ENCODE peak calls at places on chromosomes 7 and 10, in seven cellular contexts. G, Q, N, L, I, M and P are unnamed samples.
A peak's percentile ranks its signal among the peaks of the same experiment; 100 is the strongest.

GRCh38 chr7:143811-144453 is 48.4 kb upstream of the FAM20C start:
- DNase-seq in G (no peak), Q (no peak), N (no peak), L (peak; percentile 75), I (no peak), M (no peak), P (no peak)

GRCh38 chr10:110399163-110400094 is 94.7 kb upstream of the SMNDC1 start:
- DNase-seq in G (peak; percentile 99), Q (no peak), N (no peak), L (no peak), I (no peak), M (no peak), P (no peak)

GRCh38 chr7:503575-504111 is 16.0 kb downstream of the PDGFA start:
- DNase-seq in G (no peak), Q (no peak), N (no peak), L (no peak), I (no peak), M (no peak), P (no peak)

GRCh38 chr10:132294196-132294520 is 13.6 kb downstream of the STK32C start:
- DNase-seq in G (no peak), Q (no peak), N (no peak), L (no peak), I (no peak), M (no peak), P (no peak)

GRCh38 chr7:75623390-75624133 is 115.2 kb downstream of the HIP1 start:
- DNase-seq in G (peak; percentile 21), Q (no peak), N (no peak), L (no peak), I (no peak), M (no peak), P (peak; percentile 52)

GRCh38 chr7:120395526-120396019 is 122.6 kb downstream of the KCND2 start:
- DNase-seq in G (no peak), Q (no peak), N (no peak), L (peak; percentile 2), I (no peak), M (no peak), P (no peak)

GRCh38 chr10:92309273-92309672 is 18.3 kb downstream of the MARCHF5 start:
- DNase-seq in G (no peak), Q (no peak), N (no peak), L (no peak), I (no peak), M (no peak), P (no peak)

GRCh38 chr7:41755100-41755499 is 52.2 kb upstream of the INHBA start:
- DNase-seq in G (no peak), Q (no peak), N (no peak), L (no peak), I (no peak), M (no peak), P (no peak)

GRCh38 chr7:39357648-39358047 is 208.6 kb upstream of the YAE1 start:
- DNase-seq in G (no peak), Q (no peak), N (peak; percentile 48), L (no peak), I (no peak), M (peak; percentile 21), P (peak; percentile 28)

GRCh38 chr10:131398166-131398565 is 86.6 kb upstream of the TCERG1L start:
- DNase-seq in G (no peak), Q (no peak), N (no peak), L (no peak), I (no peak), M (no peak), P (no peak)

GRCh38 chr7:75048435-75049379 is 24.9 kb downstream of the RCC1L start:
- DNase-seq in G (peak; percentile 32), Q (no peak), N (no peak), L (no peak), I (no peak), M (no peak), P (no peak)

GRCh38 chr10:90407116-90407515 is 450.7 kb downstream of the HTR7 start:
- DNase-seq in G (peak; percentile 14), Q (no peak), N (no peak), L (no peak), I (no peak), M (no peak), P (no peak)

GRCh38 chr10:129769381-129770116 is 194.5 kb downstream of the EBF3 start:
- DNase-seq in G (no peak), Q (no peak), N (no peak), L (no peak), I (no peak), M (no peak), P (peak; percentile 51)

GRCh38 chr10:132411561-132412253 is 14.7 kb downstream of the PWWP2B start:
- DNase-seq in G (peak; percentile 18), Q (no peak), N (peak; percentile 75), L (no peak), I (no peak), M (no peak), P (no peak)

GRCh38 chr7:40223451-40224112 is 88.8 kb downstream of the SUGCT start:
- DNase-seq in G (no peak), Q (no peak), N (no peak), L (no peak), I (no peak), M (no peak), P (no peak)

GRCh38 chr10:101297901-101298451 is 56.0 kb upstream of the BTRC start:
- DNase-seq in G (peak; percentile 64), Q (peak; percentile 87), N (peak; percentile 83), L (peak; percentile 76), I (peak; percentile 81), M (peak; percentile 88), P (peak; percentile 67)

GRCh38 chr10:102133373-102134195 is 744 bp downstream of the PPRC1 start:
- DNase-seq in G (peak; percentile 73), Q (peak; percentile 59), N (peak; percentile 81), L (peak; percentile 75), I (peak; percentile 70), M (peak; percentile 79), P (peak; percentile 89)

GRCh38 chr7:11970132-11970531 is 138.1 kb upstream of the THSD7A start:
- DNase-seq in G (no peak), Q (no peak), N (no peak), L (no peak), I (no peak), M (no peak), P (no peak)

GRCh38 chr7:117639966-117640365 is 160.1 kb downstream of the CFTR start:
- DNase-seq in G (no peak), Q (no peak), N (no peak), L (no peak), I (no peak), M (no peak), P (no peak)

GRCh38 chr7:112080441-112080840 is 125.8 kb downstream of the DOCK4 start:
- DNase-seq in G (peak; percentile 98), Q (no peak), N (no peak), L (no peak), I (no peak), M (no peak), P (peak; percentile 85)

GRCh38 chr10:3180361-3180760 is 7.8 kb upstream of the PITRM1 start:
- DNase-seq in G (no peak), Q (no peak), N (no peak), L (no peak), I (no peak), M (no peak), P (no peak)

GRCh38 chr10:60896033-60896432 is 48.0 kb downstream of the RHOBTB1 start:
- DNase-seq in G (peak; percentile 65), Q (no peak), N (no peak), L (no peak), I (no peak), M (no peak), P (no peak)

GRCh38 chr10:78458983-78459638 is 425.4 kb downstream of the RPS24 start:
- DNase-seq in G (peak; percentile 82), Q (no peak), N (no peak), L (no peak), I (no peak), M (no peak), P (peak; percentile 43)

GRCh38 chr7:29243777-29244655 is 49.4 kb downstream of the CHN2 start:
- DNase-seq in G (no peak), Q (no peak), N (no peak), L (no peak), I (peak; percentile 33), M (peak; percentile 89), P (peak; percentile 31)

GRCh38 chr10:103750836-103751235 is 104.5 kb downstream of the SH3PXD2A start:
- DNase-seq in G (no peak), Q (no peak), N (no peak), L (no peak), I (no peak), M (no peak), P (no peak)

GRCh38 chr10:124129471-124129870 is 36.1 kb upstream of the CHST15 start:
- DNase-seq in G (no peak), Q (no peak), N (no peak), L (no peak), I (no peak), M (no peak), P (no peak)

GRCh38 chr10:114288424-114289095 is 49.5 kb downstream of the VWA2 start:
- DNase-seq in G (no peak), Q (no peak), N (no peak), L (no peak), I (no peak), M (no peak), P (no peak)

GRCh38 chr10:124007102-124007772 is 86.2 kb downstream of the CHST15 start:
- DNase-seq in G (no peak), Q (no peak), N (no peak), L (no peak), I (no peak), M (no peak), P (no peak)

GRCh38 chr10:77442790-77443189 is 194.8 kb downstream of the KCNMA1 start:
- DNase-seq in G (no peak), Q (no peak), N (no peak), L (no peak), I (no peak), M (no peak), P (no peak)

GRCh38 chr10:46228076-46229071 is 58.4 kb upstream of the ANTXRL start:
- DNase-seq in G (peak; percentile 75), Q (peak; percentile 83), N (peak; percentile 80), L (peak; percentile 83), I (peak; percentile 61), M (peak; percentile 80), P (peak; percentile 88)

GRCh38 chr7:23012797-23013714 is 874 bp downstream of the HYCC1 start:
- DNase-seq in G (no peak), Q (no peak), N (peak; percentile 26), L (no peak), I (peak; percentile 10), M (peak; percentile 16), P (peak; percentile 66)

GRCh38 chr7:66033471-66034385 is 41.9 kb upstream of the ASL start:
- DNase-seq in G (no peak), Q (no peak), N (no peak), L (no peak), I (no peak), M (peak; percentile 25), P (no peak)

GRCh38 chr7:30646154-30646553 is 36.1 kb downstream of the CRHR2 start:
- DNase-seq in G (no peak), Q (no peak), N (no peak), L (peak; percentile 16), I (no peak), M (no peak), P (no peak)

GRCh38 chr10:104325436-104326430 is 12.5 kb downstream of the ITPRIP start:
- DNase-seq in G (no peak), Q (no peak), N (no peak), L (no peak), I (no peak), M (no peak), P (peak; percentile 56)

GRCh38 chr10:30579554-30579953 is 50.0 kb downstream of the LYZL2 start:
- DNase-seq in G (no peak), Q (no peak), N (no peak), L (no peak), I (no peak), M (no peak), P (no peak)

GRCh38 chr10:8060704-8061121 is 6.2 kb downstream of the GATA3 start:
- DNase-seq in G (no peak), Q (no peak), N (no peak), L (no peak), I (no peak), M (no peak), P (no peak)

GRCh38 chr7:152883858-152884257 is 124.3 kb downstream of the ACTR3B start:
- DNase-seq in G (no peak), Q (no peak), N (no peak), L (no peak), I (no peak), M (no peak), P (no peak)

GRCh38 chr10:49784631-49785030 is 22.5 kb upstream of the OGDHL start:
- DNase-seq in G (no peak), Q (no peak), N (no peak), L (no peak), I (no peak), M (no peak), P (no peak)